ENCODE peak calls at places on chromosomes 6 and 20, in eight cellular contexts. S, D, R, L, Q, A, V and C are unnamed samples.

GRCh38 chr6:134199848-134200606 is 117.9 kb downstream of the SGK1 start:
- DNase-seq in V (no peak), Q (no peak), D (no peak), S (no peak), A (no peak), R (no peak), L (no peak), C (no peak)

GRCh38 chr20:58198384-58198783 is 30.1 kb downstream of the ANKRD60 start:
- DNase-seq in S (no peak), R (no peak), D (no peak), Q (no peak), A (no peak), L (no peak), V (no peak), C (no peak)

GRCh38 chr6:82906951-82907350 is 158.7 kb downstream of the UBE3D start:
- DNase-seq in A (no peak), R (no peak), S (peak; percentile 42), D (peak; percentile 56), L (no peak), V (no peak), Q (no peak), C (no peak)

GRCh38 chr6:122389704-122390103 is 9.7 kb upstream of the HSF2 start:
- DNase-seq in Q (no peak), L (no peak), A (no peak), S (no peak), D (no peak), R (no peak), V (no peak), C (no peak)

GRCh38 chr20:39873286-39873685 is 815.8 kb downstream of the MAFB start:
- DNase-seq in S (no peak), D (no peak), Q (no peak), R (peak; percentile 32), V (no peak), A (no peak), L (no peak), C (no peak)

GRCh38 chr20:34210271-34210670 is 31.0 kb upstream of the ASIP start:
- DNase-seq in S (no peak), D (no peak), V (no peak), A (no peak), R (no peak), L (no peak), Q (no peak), C (no peak)

GRCh38 chr6:133855994-133856393 is 32.9 kb upstream of the TCF21 start:
- DNase-seq in D (no peak), Q (no peak), V (no peak), S (no peak), R (no peak), L (no peak), A (no peak), C (no peak)

GRCh38 chr6:146785001-146785585 is 186.3 kb downstream of the ADGB start:
- DNase-seq in A (peak; percentile 54), D (peak; percentile 52), S (peak; percentile 63), Q (peak; percentile 31), V (peak; percentile 86), R (peak; percentile 27), L (no peak), C (peak; percentile 2)

GRCh38 chr20:58125726-58126125 is 102.7 kb downstream of the ANKRD60 start:
- DNase-seq in A (no peak), L (no peak), D (no peak), Q (no peak), V (no peak), R (no peak), S (no peak), C (no peak)

GRCh38 chr6:44178424-44179071 is 19.9 kb downstream of the CAPN11 start:
- DNase-seq in R (no peak), L (no peak), S (no peak), A (no peak), D (no peak), V (no peak), Q (no peak), C (no peak)

GRCh38 chr6:170069611-170070010 is 221.3 kb downstream of the DLL1 start:
- DNase-seq in A (no peak), V (no peak), R (no peak), L (no peak), Q (no peak), S (no peak), D (no peak), C (no peak)

GRCh38 chr20:4967752-4968477 is 33.4 kb downstream of the SLC23A2 start:
- DNase-seq in Q (no peak), L (no peak), V (no peak), A (no peak), R (no peak), S (no peak), D (no peak), C (no peak)

GRCh38 chr6:134299236-134299635 is 18.7 kb downstream of the SGK1 start:
- DNase-seq in A (no peak), R (no peak), V (no peak), Q (no peak), L (no peak), D (peak; percentile 3), S (peak; percentile 97), C (no peak)

GRCh38 chr6:141562181-141562800 is 570.4 kb upstream of the GJE1 start:
- DNase-seq in A (no peak), L (peak; percentile 56), V (peak; percentile 64), Q (peak; percentile 61), S (peak; percentile 31), R (no peak), D (no peak), C (no peak)

GRCh38 chr20:60804240-60804917 is 447.7 kb upstream of the CDH4 start:
- DNase-seq in R (no peak), A (no peak), Q (no peak), L (no peak), V (no peak), S (no peak), D (no peak), C (no peak)

GRCh38 chr20:32356935-32357868 is 929 bp upstream of the ASXL1 start:
- DNase-seq in V (no peak), S (peak; percentile 64), L (peak; percentile 36), D (peak; percentile 75), R (no peak), Q (no peak), A (no peak), C (no peak)

GRCh38 chr6:144661101-144661806 is 376.1 kb downstream of the UTRN start:
- DNase-seq in Q (no peak), D (no peak), A (no peak), R (peak; percentile 43), V (no peak), S (no peak), L (no peak), C (no peak)

GRCh38 chr6:82057846-82058554 is 189.5 kb downstream of the IBTK start:
- DNase-seq in S (peak; percentile 85), A (no peak), R (no peak), D (peak; percentile 79), V (no peak), L (no peak), Q (no peak), C (no peak)

GRCh38 chr6:129701721-129702455 is 8.1 kb downstream of the ARHGAP18 start:
- DNase-seq in R (no peak), V (no peak), Q (no peak), L (no peak), A (no peak), S (peak; percentile 50), D (peak; percentile 74), C (no peak)

GRCh38 chr6:110042670-110043296 is 64.7 kb downstream of the GPR6 start:
- DNase-seq in A (no peak), S (no peak), V (no peak), L (no peak), Q (no peak), D (no peak), R (no peak), C (no peak)

GRCh38 chr20:57653546-57653900 is 33.3 kb upstream of the ZBP1 start:
- DNase-seq in L (no peak), Q (peak; percentile 2), S (no peak), R (no peak), V (no peak), A (no peak), D (no peak), C (no peak)

GRCh38 chr6:151652338-151652737 is 155.1 kb upstream of the ESR1 start:
- DNase-seq in L (no peak), S (no peak), A (no peak), Q (no peak), V (no peak), D (no peak), R (no peak), C (no peak)